ENCODE peak calls at places on chromosome 6, in five cellular contexts. One of them, this sample, is unnamed.

GRCh38 chr6:1216488-1216974 is 95.4 kb upstream of the FOXQ1 start:
- DNase-seq in T-helper 2 cell: no peak
- DNase-seq in LoVo: no peak
- DNase-seq in WTC11: no peak
- DNase-seq in kidney: no peak
- DNase-seq in this sample: no peak

GRCh38 chr6:111342913-111343312 is 140.1 kb downstream of the REV3L start:
- DNase-seq in LoVo: no peak
- DNase-seq in T-helper 2 cell: no peak
- DNase-seq in kidney: no peak
- DNase-seq in WTC11: no peak
- DNase-seq in this sample: no peak

GRCh38 chr6:44621846-44622245 is 234.3 kb downstream of the CDC5L start:
- DNase-seq in kidney: no peak
- DNase-seq in WTC11: no peak
- DNase-seq in T-helper 2 cell: no peak
- DNase-seq in LoVo: no peak
- DNase-seq in this sample: no peak

GRCh38 chr6:35018746-35019145 is 122.4 kb downstream of the TCP11 start:
- DNase-seq in T-helper 2 cell: no peak
- DNase-seq in WTC11: no peak
- DNase-seq in LoVo: no peak
- DNase-seq in kidney: no peak
- DNase-seq in this sample: no peak

GRCh38 chr6:27743787-27744186 is 168.4 kb downstream of the OR2B2 start:
- DNase-seq in WTC11: peak
- DNase-seq in kidney: no peak
- DNase-seq in T-helper 2 cell: no peak
- DNase-seq in LoVo: no peak
- DNase-seq in this sample: no peak

GRCh38 chr6:38489951-38490350 is 149.8 kb downstream of the BTBD9 start:
- DNase-seq in LoVo: no peak
- DNase-seq in T-helper 2 cell: no peak
- DNase-seq in kidney: no peak
- DNase-seq in WTC11: no peak
- DNase-seq in this sample: no peak

GRCh38 chr6:136051140-136051775 is 198.9 kb downstream of the MTFR2 start:
- DNase-seq in LoVo: no peak
- DNase-seq in kidney: no peak
- DNase-seq in T-helper 2 cell: peak
- DNase-seq in WTC11: no peak
- DNase-seq in this sample: no peak

GRCh38 chr6:126170875-126171489 is 168.9 kb upstream of the CENPW start:
- DNase-seq in T-helper 2 cell: no peak
- DNase-seq in WTC11: no peak
- DNase-seq in kidney: no peak
- DNase-seq in LoVo: peak
- DNase-seq in this sample: no peak

GRCh38 chr6:16754864-16755263 is 6.4 kb downstream of the ATXN1 start:
- DNase-seq in LoVo: peak
- DNase-seq in WTC11: no peak
- DNase-seq in T-helper 2 cell: no peak
- DNase-seq in kidney: no peak
- DNase-seq in this sample: no peak

GRCh38 chr6:18654821-18655220 is 267.7 kb downstream of the RNF144B start:
- DNase-seq in WTC11: no peak
- DNase-seq in T-helper 2 cell: no peak
- DNase-seq in kidney: no peak
- DNase-seq in LoVo: no peak
- DNase-seq in this sample: no peak

GRCh38 chr6:3259491-3259958 is 778 bp downstream of the PSMG4 start:
- DNase-seq in kidney: peak
- DNase-seq in T-helper 2 cell: no peak
- DNase-seq in LoVo: peak
- DNase-seq in WTC11: no peak
- DNase-seq in this sample: no peak

GRCh38 chr6:126811307-126811706 is 307.2 kb upstream of the RSPO3 start:
- DNase-seq in LoVo: no peak
- DNase-seq in T-helper 2 cell: no peak
- DNase-seq in WTC11: no peak
- DNase-seq in kidney: no peak
- DNase-seq in this sample: no peak

GRCh38 chr6:37303891-37304503 is 46.1 kb upstream of the TMEM217 start:
- DNase-seq in kidney: no peak
- DNase-seq in T-helper 2 cell: no peak
- DNase-seq in LoVo: no peak
- DNase-seq in WTC11: no peak
- DNase-seq in this sample: no peak

GRCh38 chr6:135675862-135676261 is 175.6 kb upstream of the PDE7B start:
- DNase-seq in T-helper 2 cell: no peak
- DNase-seq in LoVo: peak
- DNase-seq in WTC11: peak
- DNase-seq in kidney: no peak
- DNase-seq in this sample: no peak

This sample was measured in activated T-helper 9 cell treated with anti-CD3 and anti-CD28 coated beads, Interleukin-2, amount 50 U/mL, for 16 hours.